ENCODE peak calls at places on chromosomes 2 and 18, in five cellular contexts. One of them, this sample, is unnamed. For H3K36me3, the result is how much of the 10 kb centered on the place peaks cover.

GRCh38 chr2:20623741-20624155 is 27.1 kb downstream of the HS1BP3 start:
- DNase-seq in HepG2: no peak
- DNase-seq in fibroblast of lung: no peak
- DNase-seq in PC-9: no peak
- DNase-seq in GM23248: no peak
- DNase-seq in this sample: no peak

GRCh38 chr2:240239325-240239724 is 98.9 kb upstream of the OTOS start:
- DNase-seq in HepG2: no peak
- DNase-seq in fibroblast of lung: no peak
- DNase-seq in PC-9: no peak
- DNase-seq in GM23248: no peak
- DNase-seq in this sample: no peak

GRCh38 chr2:85273732-85274731 is 53.8 kb downstream of the TGOLN2 start:
- DNase-seq in HepG2: peak
- DNase-seq in fibroblast of lung: peak
- DNase-seq in PC-9: peak
- DNase-seq in GM23248: peak
- DNase-seq in this sample: no peak

GRCh38 chr2:54429055-54429454 is 27.1 kb upstream of the SPTBN1 start:
- DNase-seq in HepG2: no peak
- DNase-seq in fibroblast of lung: peak
- DNase-seq in PC-9: no peak
- DNase-seq in GM23248: peak
- DNase-seq in this sample: no peak

GRCh38 chr2:206260427-206261012 is 13.9 kb upstream of the ZDBF2 start:
- DNase-seq in HepG2: peak
- DNase-seq in fibroblast of lung: peak
- DNase-seq in PC-9: no peak
- DNase-seq in GM23248: peak
- DNase-seq in this sample: no peak

GRCh38 chr2:73489053-73489452 is 103.4 kb downstream of the ALMS1 start:
- DNase-seq in HepG2: no peak
- DNase-seq in fibroblast of lung: no peak
- DNase-seq in PC-9: no peak
- DNase-seq in GM23248: no peak
- DNase-seq in this sample: no peak

GRCh38 chr18:49055787-49056186 is 105.0 kb upstream of the SMAD7 start:
- DNase-seq in HepG2: no peak
- DNase-seq in fibroblast of lung: peak
- DNase-seq in PC-9: peak
- DNase-seq in GM23248: peak
- DNase-seq in this sample: no peak

GRCh38 chr18:21502661-21503060 is 97.8 kb downstream of the ESCO1 start:
- DNase-seq in HepG2: no peak
- DNase-seq in fibroblast of lung: no peak
- DNase-seq in PC-9: no peak
- DNase-seq in GM23248: no peak
- DNase-seq in this sample: no peak

GRCh38 chr2:232523682-232524597 is 2.0 kb upstream of the CHRND start:
- DNase-seq in HepG2: peak
- DNase-seq in fibroblast of lung: peak
- DNase-seq in PC-9: no peak
- DNase-seq in GM23248: peak
- DNase-seq in this sample: no peak

GRCh38 chr2:223121317-223121716 is 69.3 kb downstream of the KCNE4 start:
- DNase-seq in HepG2: no peak
- DNase-seq in fibroblast of lung: no peak
- DNase-seq in PC-9: no peak
- DNase-seq in GM23248: no peak
- DNase-seq in this sample: no peak

GRCh38 chr18:35519148-35519899 is 21.6 kb upstream of the INO80C start:
- DNase-seq in HepG2: peak
- DNase-seq in fibroblast of lung: no peak
- DNase-seq in PC-9: no peak
- DNase-seq in GM23248: no peak
- DNase-seq in this sample: no peak

GRCh38 chr2:112085916-112086669 is 31.0 kb downstream of the TMEM87B start:
- DNase-seq in HepG2: no peak
- DNase-seq in fibroblast of lung: no peak
- DNase-seq in PC-9: no peak
- DNase-seq in GM23248: peak
- DNase-seq in this sample: no peak

GRCh38 chr2:168500516-168500915 is 44.4 kb downstream of the CERS6 start:
- DNase-seq in HepG2: no peak
- DNase-seq in fibroblast of lung: no peak
- DNase-seq in PC-9: no peak
- DNase-seq in GM23248: no peak
- DNase-seq in this sample: no peak

GRCh38 chr18:9552616-9553015 is 61.7 kb downstream of the PPP4R1 start:
- DNase-seq in HepG2: no peak
- DNase-seq in fibroblast of lung: no peak
- DNase-seq in PC-9: no peak
- DNase-seq in GM23248: no peak
- DNase-seq in this sample: no peak

GRCh38 chr2:199315299-199316179 is 142.2 kb downstream of the SATB2 start:
- DNase-seq in HepG2: peak
- DNase-seq in fibroblast of lung: peak
- DNase-seq in PC-9: no peak
- DNase-seq in GM23248: peak
- DNase-seq in this sample: peak

GRCh38 chr2:212736327-212736726 is 197.7 kb upstream of the ERBB4 start:
- DNase-seq in HepG2: no peak
- DNase-seq in fibroblast of lung: no peak
- DNase-seq in PC-9: no peak
- DNase-seq in GM23248: no peak
- DNase-seq in this sample: no peak

GRCh38 chr2:36461039-36461681 is 105.6 kb downstream of the CRIM1 start:
- DNase-seq in HepG2: peak
- DNase-seq in fibroblast of lung: peak
- DNase-seq in PC-9: peak
- DNase-seq in GM23248: peak
- DNase-seq in this sample: no peak

GRCh38 chr2:239127513-239127912 is 273.3 kb downstream of the HDAC4 start:
- DNase-seq in HepG2: peak
- DNase-seq in fibroblast of lung: no peak
- DNase-seq in PC-9: no peak
- DNase-seq in GM23248: no peak
- DNase-seq in this sample: no peak

GRCh38 chr2:18178736-18179349 is 300.4 kb downstream of the KCNS3 start:
- DNase-seq in HepG2: peak
- DNase-seq in fibroblast of lung: peak
- DNase-seq in PC-9: no peak
- DNase-seq in GM23248: peak
- DNase-seq in this sample: peak

GRCh38 chr2:157394928-157395327 is 49.0 kb downstream of the CYTIP start:
- DNase-seq in HepG2: no peak
- DNase-seq in fibroblast of lung: no peak
- DNase-seq in PC-9: no peak
- DNase-seq in GM23248: no peak
- DNase-seq in this sample: no peak

GRCh38 chr2:34317797-34318196 is 718.7 kb upstream of the FAM98A start:
- DNase-seq in HepG2: no peak
- DNase-seq in fibroblast of lung: peak
- DNase-seq in PC-9: no peak
- DNase-seq in GM23248: no peak
- DNase-seq in this sample: no peak

GRCh38 chr2:37223131-37223530 is 8.3 kb downstream of the CEBPZ start:
- DNase-seq in HepG2: no peak
- DNase-seq in fibroblast of lung: no peak
- DNase-seq in PC-9: no peak
- DNase-seq in GM23248: no peak
- DNase-seq in this sample: no peak

GRCh38 chr18:75247601-75248421 is 37.2 kb downstream of the TSHZ1 start:
- DNase-seq in HepG2: peak
- DNase-seq in fibroblast of lung: peak
- DNase-seq in PC-9: no peak
- DNase-seq in GM23248: peak
- DNase-seq in this sample: peak

GRCh38 chr2:168490916-168491605 is 35.0 kb downstream of the CERS6 start:
- DNase-seq in HepG2: no peak
- DNase-seq in fibroblast of lung: no peak
- DNase-seq in PC-9: no peak
- DNase-seq in GM23248: peak
- DNase-seq in this sample: no peak

GRCh38 chr2:230905448-230906430 is 19.3 kb downstream of the GPR55 start:
- DNase-seq in HepG2: peak
- DNase-seq in fibroblast of lung: no peak
- DNase-seq in PC-9: no peak
- DNase-seq in GM23248: peak
- DNase-seq in this sample: peak

GRCh38 chr18:32366586-32367538 is 103.8 kb downstream of the GAREM1 start:
- DNase-seq in HepG2: no peak
- DNase-seq in fibroblast of lung: peak
- DNase-seq in PC-9: peak
- DNase-seq in GM23248: peak
- DNase-seq in this sample: no peak

GRCh38 chr2:174224665-174225288 is 23.6 kb downstream of the OLA1 start:
- DNase-seq in HepG2: no peak
- DNase-seq in fibroblast of lung: no peak
- DNase-seq in PC-9: no peak
- DNase-seq in GM23248: no peak
- DNase-seq in this sample: no peak

GRCh38 chr2:174222154-174222553 is 26.2 kb downstream of the OLA1 start:
- DNase-seq in HepG2: no peak
- DNase-seq in fibroblast of lung: no peak
- DNase-seq in PC-9: no peak
- DNase-seq in GM23248: no peak
- DNase-seq in this sample: no peak

GRCh38 chr2:174223359-174223758 is 25.0 kb downstream of the OLA1 start:
- DNase-seq in HepG2: no peak
- DNase-seq in fibroblast of lung: no peak
- DNase-seq in PC-9: no peak
- DNase-seq in GM23248: no peak
- DNase-seq in this sample: no peak

GRCh38 chr2:174227748-174228147 is 20.6 kb downstream of the OLA1 start:
- DNase-seq in HepG2: no peak
- DNase-seq in fibroblast of lung: no peak
- DNase-seq in PC-9: no peak
- DNase-seq in GM23248: no peak
- DNase-seq in this sample: no peak

GRCh38 chr2:174224125-174224524 is 24.2 kb downstream of the OLA1 start:
- DNase-seq in HepG2: no peak
- DNase-seq in fibroblast of lung: no peak
- DNase-seq in PC-9: no peak
- DNase-seq in GM23248: no peak
- DNase-seq in this sample: no peak
- H3K36me3 ChIP-seq in HepG2: under half
- H3K36me3 ChIP-seq in fibroblast of lung: under half
- H3K36me3 ChIP-seq in PC-9: half or more
- H3K36me3 ChIP-seq in GM23248: under half
- H3K36me3 ChIP-seq in this sample: half or more

DNA sequence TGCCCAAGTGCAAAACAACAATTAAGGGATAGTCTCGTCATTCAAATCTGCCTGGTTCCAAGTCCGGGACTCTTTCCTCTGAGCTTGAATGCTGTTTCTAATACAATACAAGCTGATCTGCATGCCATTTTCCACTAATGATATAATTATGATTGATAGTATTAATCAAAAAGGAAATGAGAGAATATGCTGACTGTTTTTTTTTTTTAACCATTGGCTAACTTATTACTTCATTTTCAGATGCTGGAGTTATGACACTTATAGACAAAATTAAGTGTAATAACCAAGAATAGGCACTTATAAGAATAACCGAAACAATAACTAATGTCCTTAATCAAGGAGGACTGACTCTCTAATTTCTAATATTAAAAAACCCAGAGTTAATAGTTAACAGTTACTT is 343.6 kb downstream of the LPIN1 start:
- DNase-seq in HepG2: no peak
- DNase-seq in fibroblast of lung: no peak
- DNase-seq in PC-9: no peak
- DNase-seq in GM23248: no peak
- DNase-seq in this sample: no peak
- TF ChIP-seq EZH2 in HepG2: no peak
- TF ChIP-seq EZH2 in fibroblast of lung: no peak
- TF ChIP-seq EZH2 in PC-9: no peak
- TF ChIP-seq EZH2 in GM23248: no peak
- TF ChIP-seq EZH2 in this sample: no peak

GRCh38 chr2:221569342-221570278 is 2.5 kb downstream of the EPHA4 start:
- DNase-seq in HepG2: no peak
- DNase-seq in fibroblast of lung: no peak
- DNase-seq in PC-9: no peak
- DNase-seq in GM23248: no peak
- DNase-seq in this sample: no peak

GRCh38 chr2:221567231-221567760 is 4.8 kb downstream of the EPHA4 start:
- DNase-seq in HepG2: no peak
- DNase-seq in fibroblast of lung: no peak
- DNase-seq in PC-9: no peak
- DNase-seq in GM23248: no peak
- DNase-seq in this sample: no peak

GRCh38 chr2:221567809-221568208 is 4.3 kb downstream of the EPHA4 start:
- DNase-seq in HepG2: no peak
- DNase-seq in fibroblast of lung: peak
- DNase-seq in PC-9: no peak
- DNase-seq in GM23248: peak
- DNase-seq in this sample: no peak

GRCh38 chr2:221570321-221571107 is 1.6 kb downstream of the EPHA4 start:
- DNase-seq in HepG2: no peak
- DNase-seq in fibroblast of lung: peak
- DNase-seq in PC-9: no peak
- DNase-seq in GM23248: peak
- DNase-seq in this sample: no peak

DNA sequence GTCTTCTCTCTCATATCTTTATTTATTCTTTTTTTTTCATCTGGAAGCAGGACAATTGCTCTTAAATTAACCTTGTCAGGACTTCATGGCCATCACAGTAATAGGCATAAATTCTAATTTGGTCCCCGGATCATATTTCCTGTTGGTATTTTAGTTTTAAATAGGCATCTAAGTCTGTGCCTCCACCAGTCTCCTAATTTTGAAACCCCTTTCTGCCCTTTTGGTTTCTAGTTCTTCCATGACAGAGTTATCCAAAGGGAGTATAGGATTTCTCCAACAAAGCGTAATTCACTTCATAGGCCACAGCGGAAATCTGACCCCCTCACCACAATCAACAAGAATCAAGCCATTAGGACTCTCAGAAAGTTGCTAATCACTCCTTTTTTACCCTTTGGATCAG is 3.8 kb downstream of the EPHA4 start:
- DNase-seq in HepG2: no peak
- DNase-seq in fibroblast of lung: no peak
- DNase-seq in PC-9: no peak
- DNase-seq in GM23248: no peak
- DNase-seq in this sample: no peak
- H3K4me3 ChIP-seq in HepG2: no peak
- H3K4me3 ChIP-seq in fibroblast of lung: no peak
- H3K4me3 ChIP-seq in PC-9: no peak
- H3K4me3 ChIP-seq in GM23248: no peak
- H3K4me3 ChIP-seq in this sample: no peak

DNA sequence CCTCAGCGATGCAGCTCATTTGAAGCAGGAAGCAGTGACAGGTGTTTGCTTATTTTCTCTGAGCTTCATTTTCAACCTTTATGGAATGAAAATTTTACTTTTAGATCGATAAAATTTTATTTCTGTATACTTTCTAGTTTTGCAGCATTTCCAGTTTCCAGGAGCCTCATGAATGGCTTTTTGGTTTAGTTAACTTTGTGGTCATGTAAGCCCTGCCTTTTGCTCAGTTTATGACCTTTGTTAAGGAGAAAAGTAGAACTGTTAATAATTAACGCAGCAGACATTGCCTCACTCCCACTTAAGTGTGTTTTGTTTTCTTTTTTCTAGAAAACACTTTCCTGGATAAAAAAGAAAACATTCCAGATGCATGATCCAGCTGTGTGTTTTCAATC is 4.4 kb upstream of the FARP2 start:
- DNase-seq in HepG2: peak
- DNase-seq in fibroblast of lung: no peak
- DNase-seq in PC-9: no peak
- DNase-seq in GM23248: no peak
- DNase-seq in this sample: no peak
- H3K36me3 ChIP-seq in HepG2: under half
- H3K36me3 ChIP-seq in fibroblast of lung: under half
- H3K36me3 ChIP-seq in PC-9: under half
- H3K36me3 ChIP-seq in GM23248: half or more
- H3K36me3 ChIP-seq in this sample: half or more